ENCODE peak calls at places on chromosomes 7 and 10, in six cellular contexts. E, W, V, Z, O and K are unnamed samples.

GRCh38 chr10:127315888-127316287 is 119.5 kb upstream of the INSYN2A start:
- DNase-seq in O (no peak), E (no peak), V (no peak), Z (no peak), W (no peak), K (no peak)

GRCh38 chr7:101386558-101387199 is 24.0 kb downstream of the COL26A1 start:
- DNase-seq in E (no peak), O (no peak), Z (no peak), V (no peak), W (no peak), K (no peak)

GRCh38 chr10:62071846-62072281 is 170.4 kb downstream of the ARID5B start:
- DNase-seq in W (no peak), E (no peak), O (no peak), Z (no peak), V (no peak), K (no peak)

GRCh38 chr7:126041472-126041871 is 1111.8 kb upstream of the POT1 start:
- DNase-seq in O (no peak), E (no peak), Z (no peak), W (no peak), V (no peak), K (no peak)

GRCh38 chr10:70478191-70479160 is at the start of gene PALD1:
- DNase-seq in O (peak), V (peak), W (no peak), Z (peak), E (peak), K (peak)

GRCh38 chr10:101301111-101301731 is 52.7 kb upstream of the BTRC start:
- DNase-seq in W (no peak), V (no peak), E (no peak), Z (peak), O (no peak), K (peak)

GRCh38 chr10:15015451-15015850 is 28.3 kb upstream of the OLAH start:
- DNase-seq in V (no peak), O (no peak), E (no peak), Z (no peak), W (no peak), K (no peak)

GRCh38 chr10:124045245-124045644 is 48.2 kb downstream of the CHST15 start:
- DNase-seq in O (no peak), E (no peak), Z (no peak), V (no peak), W (no peak), K (no peak)

GRCh38 chr7:27263781-27264180 is 21.2 kb downstream of the EVX1 start:
- DNase-seq in V (no peak), W (no peak), O (no peak), E (no peak), Z (no peak), K (no peak)

GRCh38 chr7:75667938-75668337 is 70.8 kb downstream of the HIP1 start:
- DNase-seq in O (no peak), E (no peak), Z (no peak), V (no peak), W (no peak), K (no peak)

GRCh38 chr10:14360515-14360914 is 29.8 kb upstream of the FRMD4A start:
- DNase-seq in W (no peak), V (no peak), E (no peak), Z (no peak), O (no peak), K (no peak)

GRCh38 chr10:58508316-58508715 is 4.4 kb upstream of the BICC1 start:
- DNase-seq in W (no peak), V (no peak), O (no peak), Z (peak), E (no peak), K (no peak)

GRCh38 chr7:86926732-86927131 is 132.7 kb downstream of the ELAPOR2 start:
- DNase-seq in V (no peak), O (no peak), Z (peak), W (no peak), E (peak), K (peak)

GRCh38 chr7:106065560-106066500 is 46.3 kb downstream of the SYPL1 start:
- DNase-seq in E (no peak), V (no peak), O (peak), Z (peak), W (no peak), K (no peak)

GRCh38 chr10:99869581-99869980 is 87.1 kb downstream of the ABCC2 start:
- DNase-seq in V (no peak), Z (no peak), W (no peak), O (no peak), E (no peak), K (no peak)